ENCODE peak calls at places on chromosomes 16 and 17, in four cellular contexts. One of them, this sample, is unnamed.

GRCh38 chr17:63434951-63435571 is 11.0 kb downstream of the CYB561 start:
- DNase-seq in ELR: peak; percentile 61
- DNase-seq in colonic mucosa: peak; percentile 88
- DNase-seq in activated CD4-positive, alpha-beta T cell treated with anti-CD3 and anti-CD28 coated beads for 24 hours: no peak
- DNase-seq in this sample: no peak

GRCh38 chr17:14354807-14355206 is 53.9 kb downstream of the HS3ST3B1 start:
- DNase-seq in activated CD4-positive, alpha-beta T cell treated with anti-CD3 and anti-CD28 coated beads for 24 hours: no peak
- DNase-seq in colonic mucosa: no peak
- DNase-seq in ELR: no peak
- DNase-seq in this sample: no peak

GRCh38 chr17:27535178-27535928 is 79.1 kb downstream of the KSR1 start:
- DNase-seq in colonic mucosa: peak; percentile 58
- DNase-seq in activated CD4-positive, alpha-beta T cell treated with anti-CD3 and anti-CD28 coated beads for 24 hours: no peak
- DNase-seq in ELR: no peak
- DNase-seq in this sample: no peak

GRCh38 chr17:6823011-6823442 is 8.5 kb downstream of the TEKT1 start:
- DNase-seq in activated CD4-positive, alpha-beta T cell treated with anti-CD3 and anti-CD28 coated beads for 24 hours: no peak
- DNase-seq in colonic mucosa: no peak
- DNase-seq in ELR: peak; percentile 55
- DNase-seq in this sample: no peak

GRCh38 chr16:87499189-87499486 is 6.3 kb upstream of the ZCCHC14 start:
- DNase-seq in ELR: peak; percentile 86
- DNase-seq in activated CD4-positive, alpha-beta T cell treated with anti-CD3 and anti-CD28 coated beads for 24 hours: no peak
- DNase-seq in colonic mucosa: no peak
- DNase-seq in this sample: no peak

GRCh38 chr17:76134911-76135809 is 5.9 kb downstream of the FOXJ1 start:
- DNase-seq in colonic mucosa: no peak
- DNase-seq in activated CD4-positive, alpha-beta T cell treated with anti-CD3 and anti-CD28 coated beads for 24 hours: no peak
- DNase-seq in ELR: no peak
- DNase-seq in this sample: no peak

GRCh38 chr16:81562174-81562849 is 117.7 kb downstream of the CMIP start:
- DNase-seq in activated CD4-positive, alpha-beta T cell treated with anti-CD3 and anti-CD28 coated beads for 24 hours: no peak
- DNase-seq in ELR: no peak
- DNase-seq in colonic mucosa: no peak
- DNase-seq in this sample: no peak

GRCh38 chr16:15897386-15897785 is 9.0 kb upstream of the CEP20 start:
- DNase-seq in colonic mucosa: no peak
- DNase-seq in ELR: no peak
- DNase-seq in activated CD4-positive, alpha-beta T cell treated with anti-CD3 and anti-CD28 coated beads for 24 hours: no peak
- DNase-seq in this sample: peak; percentile 26

GRCh38 chr16:88437367-88437964 is 15.6 kb upstream of the ZFPM1 start:
- DNase-seq in ELR: peak; percentile 52
- DNase-seq in activated CD4-positive, alpha-beta T cell treated with anti-CD3 and anti-CD28 coated beads for 24 hours: no peak
- DNase-seq in colonic mucosa: peak; percentile 67
- DNase-seq in this sample: peak; percentile 52

GRCh38 chr17:67474081-67474661 is 97.1 kb downstream of the PITPNC1 start:
- DNase-seq in activated CD4-positive, alpha-beta T cell treated with anti-CD3 and anti-CD28 coated beads for 24 hours: no peak
- DNase-seq in ELR: peak; percentile 42
- DNase-seq in colonic mucosa: no peak
- DNase-seq in this sample: no peak

GRCh38 chr17:15261818-15262290 is 3.3 kb downstream of the PMP22 start:
- DNase-seq in ELR: peak; percentile 39
- DNase-seq in colonic mucosa: no peak
- DNase-seq in activated CD4-positive, alpha-beta T cell treated with anti-CD3 and anti-CD28 coated beads for 24 hours: no peak
- DNase-seq in this sample: no peak

GRCh38 chr17:48213797-48214196 is 106.2 kb downstream of the SNX11 start:
- DNase-seq in ELR: no peak
- DNase-seq in colonic mucosa: no peak
- DNase-seq in activated CD4-positive, alpha-beta T cell treated with anti-CD3 and anti-CD28 coated beads for 24 hours: no peak
- DNase-seq in this sample: no peak

GRCh38 chr17:47872651-47873161 is 21.7 kb upstream of the SP6 start:
- DNase-seq in activated CD4-positive, alpha-beta T cell treated with anti-CD3 and anti-CD28 coated beads for 24 hours: no peak
- DNase-seq in ELR: no peak
- DNase-seq in colonic mucosa: no peak
- DNase-seq in this sample: no peak

GRCh38 chr17:50546701-50547034 is 306 bp upstream of the SPATA20 start:
- DNase-seq in ELR: no peak
- DNase-seq in colonic mucosa: no peak
- DNase-seq in activated CD4-positive, alpha-beta T cell treated with anti-CD3 and anti-CD28 coated beads for 24 hours: no peak
- DNase-seq in this sample: no peak

GRCh38 chr17:27756467-27757371 is 43.6 kb downstream of the NOS2 start:
- DNase-seq in colonic mucosa: peak; percentile 58
- DNase-seq in ELR: peak; percentile 57
- DNase-seq in activated CD4-positive, alpha-beta T cell treated with anti-CD3 and anti-CD28 coated beads for 24 hours: peak; percentile 41
- DNase-seq in this sample: peak; percentile 55

GRCh38 chr16:57801098-57801855 is 1.0 kb downstream of the KIFC3 start:
- DNase-seq in activated CD4-positive, alpha-beta T cell treated with anti-CD3 and anti-CD28 coated beads for 24 hours: no peak
- DNase-seq in ELR: peak; percentile 91
- DNase-seq in colonic mucosa: no peak
- DNase-seq in this sample: no peak

GRCh38 chr16:64391009-64391663 is 730.7 kb downstream of the CDH11 start:
- DNase-seq in ELR: peak; percentile 19
- DNase-seq in activated CD4-positive, alpha-beta T cell treated with anti-CD3 and anti-CD28 coated beads for 24 hours: no peak
- DNase-seq in colonic mucosa: no peak
- DNase-seq in this sample: no peak

GRCh38 chr17:71799657-71800056 is 321.2 kb upstream of the SOX9 start:
- DNase-seq in activated CD4-positive, alpha-beta T cell treated with anti-CD3 and anti-CD28 coated beads for 24 hours: no peak
- DNase-seq in ELR: no peak
- DNase-seq in colonic mucosa: no peak
- DNase-seq in this sample: no peak

This sample was measured in RPMI8226.